ENCODE peak calls at places on chromosome 2, in four cellular contexts. O is K562, U is GM12878, D is HepG2. F is an unnamed sample.

GRCh38 chr2:168912466-168913170 is 11.5 kb downstream of the G6PC2 start:
- DNase-seq in D (no peak), U (no peak), O (no peak), F (peak)

GRCh38 chr2:12267042-12267441 is 449.7 kb upstream of the TRIB2 start:
- DNase-seq in U (no peak), D (no peak), O (no peak), F (no peak)

GRCh38 chr2:164622338-164623106 is 1.2 kb upstream of the GRB14 start:
- DNase-seq in D (no peak), U (no peak), O (no peak), F (peak)

GRCh38 chr2:204749319-204749718 is 204.0 kb downstream of the PARD3B start:
- DNase-seq in D (no peak), O (no peak), U (no peak), F (no peak)

GRCh38 chr2:151946856-151947523 is 118.8 kb upstream of the ARL5A start:
- DNase-seq in O (peak), D (peak), U (no peak), F (peak)

GRCh38 chr2:67898605-67899004 is 164.2 kb downstream of the C1D start:
- DNase-seq in U (no peak), O (no peak), D (no peak), F (no peak)

GRCh38 chr2:30994227-30995056 is 143.8 kb downstream of the GALNT14 start:
- DNase-seq in O (no peak), U (no peak), D (no peak), F (no peak)

GRCh38 chr2:20030224-20030623 is 17.8 kb upstream of the MATN3 start:
- DNase-seq in O (no peak), U (no peak), D (no peak), F (no peak)

GRCh38 chr2:236169741-236170654 is 1.8 kb upstream of the GBX2 start:
- DNase-seq in O (no peak), U (no peak), D (no peak), F (peak)

GRCh38 chr2:211688196-211688595 is 850.4 kb downstream of the ERBB4 start:
- DNase-seq in O (no peak), D (no peak), U (no peak), F (no peak)

GRCh38 chr2:212979799-212980198 is 171.6 kb downstream of the IKZF2 start:
- DNase-seq in D (no peak), U (no peak), O (no peak), F (no peak)

GRCh38 chr2:57397550-57398360 is 648.9 kb upstream of the VRK2 start:
- DNase-seq in U (no peak), D (no peak), O (no peak), F (no peak)

GRCh38 chr2:231513746-231514224 is 16.5 kb downstream of the NMUR1 start:
- DNase-seq in D (no peak), U (no peak), O (no peak), F (no peak)

GRCh38 chr2:166671831-166672230 is 177.8 kb upstream of the SCN7A start:
- DNase-seq in O (no peak), U (no peak), D (no peak), F (no peak)

GRCh38 chr2:22829806-22830205 is 555.2 kb upstream of the KLHL29 start:
- DNase-seq in U (no peak), D (no peak), O (no peak), F (no peak)

GRCh38 chr2:136384541-136385303 is 266.8 kb upstream of the CXCR4 start:
- DNase-seq in O (peak), U (no peak), D (peak), F (peak)

GRCh38 chr2:112254466-112255240 is at the start of gene ZC3H8:
- DNase-seq in U (peak), D (peak), O (peak), F (peak)

GRCh38 chr2:241280291-241280690 is 35.2 kb downstream of the HDLBP start:
- DNase-seq in U (no peak), D (no peak), O (no peak), F (no peak)

GRCh38 chr2:219965287-219965870 is 337.9 kb downstream of the SLC4A3 start:
- DNase-seq in U (no peak), O (no peak), D (no peak), F (peak)

GRCh38 chr2:162919111-162919510 is 80.5 kb upstream of the KCNH7 start:
- DNase-seq in U (no peak), O (no peak), D (no peak), F (no peak)

GRCh38 chr2:73281244-73281643 is 3.0 kb downstream of the FBXO41 start:
- DNase-seq in O (no peak), U (no peak), D (no peak), F (no peak)

GRCh38 chr2:47232738-47233415 is 77.8 kb upstream of the STPG4 start:
- DNase-seq in O (no peak), D (peak), U (no peak), F (no peak)

GRCh38 chr2:156901373-156902031 is 356.0 kb upstream of the GALNT5 start:
- DNase-seq in U (no peak), D (no peak), O (no peak), F (no peak)

GRCh38 chr2:55111570-55112228 is 61.4 kb upstream of the RTN4 start:
- DNase-seq in O (peak), U (no peak), D (peak), F (no peak)

GRCh38 chr2:111624401-111625156 is 259.4 kb downstream of the ANAPC1 start:
- DNase-seq in D (peak), O (no peak), U (no peak), F (no peak)

GRCh38 chr2:23828986-23829385 is 97.9 kb downstream of the ATAD2B start:
- DNase-seq in O (no peak), U (no peak), D (no peak), F (no peak)

GRCh38 chr2:57906152-57906732 is 140.4 kb upstream of the VRK2 start:
- DNase-seq in O (peak), D (peak), U (no peak), F (no peak)

GRCh38 chr2:37654932-37655331 is 16.5 kb downstream of the CDC42EP3 start:
- DNase-seq in D (no peak), O (no peak), U (peak), F (no peak)

GRCh38 chr2:236219411-236219810 is 44.8 kb downstream of the ASB18 start:
- DNase-seq in O (no peak), D (no peak), U (no peak), F (no peak)

GRCh38 chr2:28452534-28453081 is 43.3 kb upstream of the PLB1 start:
- DNase-seq in O (peak), U (no peak), D (peak), F (peak)

DNA sequence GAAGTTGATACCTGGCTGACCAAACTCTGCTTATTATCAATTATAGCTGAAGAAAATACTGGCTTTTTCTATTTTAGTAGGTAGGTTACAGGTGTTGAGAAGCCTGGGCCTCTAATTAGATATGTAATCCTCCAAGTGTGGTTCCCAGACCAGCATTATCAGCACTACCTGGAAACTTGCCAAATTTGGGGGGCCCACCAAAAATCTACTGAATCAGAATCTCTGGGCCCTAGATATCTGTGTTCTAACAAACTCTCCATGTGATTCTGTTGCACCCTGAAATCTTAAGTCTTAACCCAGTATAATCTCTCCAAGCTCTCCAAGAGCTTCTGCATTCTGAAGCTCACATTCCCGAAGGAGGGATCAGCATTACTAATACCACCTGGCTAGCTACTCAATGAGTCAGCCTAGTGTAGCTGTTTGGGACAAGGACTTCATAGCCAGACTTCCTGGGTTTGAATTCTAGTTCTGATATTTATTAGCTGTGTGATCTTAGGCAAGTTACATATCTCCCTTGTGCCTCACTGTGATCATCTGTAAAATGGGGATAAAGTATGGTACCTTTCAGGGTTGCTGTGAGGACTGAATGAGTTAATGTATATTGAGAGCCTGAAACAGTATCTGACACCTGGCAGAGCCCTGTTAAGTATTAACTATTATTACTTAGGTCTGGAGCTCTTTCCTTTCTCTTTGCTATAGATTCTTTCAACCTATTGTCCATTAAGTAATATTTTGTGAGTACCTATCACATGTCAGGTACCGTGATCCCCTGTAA is 94.1 kb upstream of the CD302 start:
- DNase-seq in O (no peak), U (no peak), D (no peak), F (no peak)
- TF ChIP-seq NR2C2 in O (no peak), U (no peak), D (no peak), F (no peak)

GRCh38 chr2:42338567-42339190 is 22.3 kb downstream of the COX7A2L start:
- DNase-seq in D (no peak), U (no peak), O (no peak), F (no peak)

GRCh38 chr2:42337846-42338566 is 23.0 kb downstream of the COX7A2L start:
- DNase-seq in U (no peak), D (no peak), O (no peak), F (no peak)

GRCh38 chr2:42340045-42340937 is 20.7 kb downstream of the COX7A2L start:
- DNase-seq in O (no peak), D (no peak), U (no peak), F (no peak)

GRCh38 chr2:42340938-42341636 is 19.9 kb downstream of the COX7A2L start:
- DNase-seq in O (no peak), U (no peak), D (no peak), F (no peak)

GRCh38 chr2:42339191-42339912 is 21.7 kb downstream of the COX7A2L start:
- DNase-seq in U (no peak), O (no peak), D (peak), F (peak)
- TF ChIP-seq SP1 in U (no peak), O (no peak), D (no peak), F (no peak)

GRCh38 chr2:216339456-216340279 is 32.6 kb downstream of the MARCHF4 start:
- DNase-seq in U (no peak), O (no peak), D (no peak), F (peak)
- TF ChIP-seq NR2C2 in U (no peak), O (no peak), D (no peak), F (no peak)

GRCh38 chr2:203606051-203606450 is 71.0 kb upstream of the RAPH1 start:
- DNase-seq in O (no peak), D (no peak), U (no peak), F (no peak)
- TF ChIP-seq SP1 in O (no peak), D (no peak), U (no peak), F (no peak)

GRCh38 chr2:128414946-128415767 is 96.5 kb upstream of the HS6ST1 start:
- DNase-seq in O (no peak), D (no peak), U (no peak), F (no peak)
- TF ChIP-seq NR2C2 in O (no peak), D (no peak), U (no peak), F (no peak)

GRCh38 chr2:217270089-217270800 is 410.4 kb upstream of the TNP1 start:
- DNase-seq in D (no peak), U (no peak), O (no peak), F (peak)
- TF ChIP-seq SP1 in D (no peak), U (no peak), O (no peak), F (peak)

GRCh38 chr2:222518570-222519381 is 94.4 kb downstream of the SGPP2 start:
- DNase-seq in U (no peak), D (no peak), O (no peak), F (no peak)
- TF ChIP-seq NR2C2 in U (no peak), D (no peak), O (no peak), F (no peak)

F was measured in WTC11.